ENCODE peak calls at places on chromosomes 13 and 19, in eight cellular contexts. One of them, this sample, is unnamed.
A peak's percentile ranks its signal among the peaks of the same experiment; 100 is the strongest.

GRCh38 chr13:41960700-41961697 is at the start of gene VWA8:
- DNase-seq in heart left ventricle: peak; percentile 87
- DNase-seq in activated T-cell treated with anti-CD3 and anti-CD28 coated beads for 1 hour: peak; percentile 72
- DNase-seq in SK-N-SH: peak; percentile 91
- DNase-seq in spleen: peak; percentile 96
- DNase-seq in stimulated activated CD8-positive, alpha-beta memory T cell treated with anti-CD3 and anti-CD28 coated beads, Interleukin-4, amount 100 ng/mL, for 4 hours: peak; percentile 61
- DNase-seq in SW 1271: peak; percentile 33
- DNase-seq in adrenal gland: peak; percentile 80
- DNase-seq in this sample: no peak

GRCh38 chr19:40466219-40467006 is at the start of gene SPTBN4:
- DNase-seq in heart left ventricle: no peak
- DNase-seq in activated T-cell treated with anti-CD3 and anti-CD28 coated beads for 1 hour: peak; percentile 22
- DNase-seq in SK-N-SH: no peak
- DNase-seq in spleen: peak; percentile 89
- DNase-seq in stimulated activated CD8-positive, alpha-beta memory T cell treated with anti-CD3 and anti-CD28 coated beads, Interleukin-4, amount 100 ng/mL, for 4 hours: peak; percentile 66
- DNase-seq in SW 1271: no peak
- DNase-seq in adrenal gland: no peak
- DNase-seq in this sample: no peak

GRCh38 chr13:89900104-89900760 is 1447.3 kb upstream of the MIR17HG start:
- DNase-seq in heart left ventricle: no peak
- DNase-seq in activated T-cell treated with anti-CD3 and anti-CD28 coated beads for 1 hour: no peak
- DNase-seq in SK-N-SH: no peak
- DNase-seq in spleen: no peak
- DNase-seq in stimulated activated CD8-positive, alpha-beta memory T cell treated with anti-CD3 and anti-CD28 coated beads, Interleukin-4, amount 100 ng/mL, for 4 hours: no peak
- DNase-seq in SW 1271: no peak
- DNase-seq in adrenal gland: no peak
- DNase-seq in this sample: no peak

GRCh38 chr13:29484236-29484635 is 111.3 kb downstream of the SLC7A1 start:
- DNase-seq in heart left ventricle: no peak
- DNase-seq in activated T-cell treated with anti-CD3 and anti-CD28 coated beads for 1 hour: no peak
- DNase-seq in SK-N-SH: peak; percentile 71
- DNase-seq in spleen: peak; percentile 72
- DNase-seq in stimulated activated CD8-positive, alpha-beta memory T cell treated with anti-CD3 and anti-CD28 coated beads, Interleukin-4, amount 100 ng/mL, for 4 hours: no peak
- DNase-seq in SW 1271: no peak
- DNase-seq in adrenal gland: no peak
- DNase-seq in this sample: no peak

GRCh38 chr13:43878897-43879322 is 630 bp downstream of the CCDC122 start:
- DNase-seq in heart left ventricle: peak; percentile 86
- DNase-seq in activated T-cell treated with anti-CD3 and anti-CD28 coated beads for 1 hour: no peak
- DNase-seq in SK-N-SH: no peak
- DNase-seq in spleen: peak; percentile 91
- DNase-seq in stimulated activated CD8-positive, alpha-beta memory T cell treated with anti-CD3 and anti-CD28 coated beads, Interleukin-4, amount 100 ng/mL, for 4 hours: no peak
- DNase-seq in SW 1271: peak; percentile 6
- DNase-seq in adrenal gland: peak; percentile 82
- DNase-seq in this sample: peak; percentile 11

GRCh38 chr19:18809149-18809978 is 18.3 kb upstream of the COMP start:
- DNase-seq in heart left ventricle: peak; percentile 57
- DNase-seq in activated T-cell treated with anti-CD3 and anti-CD28 coated beads for 1 hour: no peak
- DNase-seq in SK-N-SH: no peak
- DNase-seq in spleen: no peak
- DNase-seq in stimulated activated CD8-positive, alpha-beta memory T cell treated with anti-CD3 and anti-CD28 coated beads, Interleukin-4, amount 100 ng/mL, for 4 hours: no peak
- DNase-seq in SW 1271: no peak
- DNase-seq in adrenal gland: peak; percentile 72
- DNase-seq in this sample: no peak

GRCh38 chr19:11506101-11506555 is 489 bp upstream of the ZNF653 start:
- DNase-seq in heart left ventricle: no peak
- DNase-seq in activated T-cell treated with anti-CD3 and anti-CD28 coated beads for 1 hour: no peak
- DNase-seq in SK-N-SH: no peak
- DNase-seq in spleen: no peak
- DNase-seq in stimulated activated CD8-positive, alpha-beta memory T cell treated with anti-CD3 and anti-CD28 coated beads, Interleukin-4, amount 100 ng/mL, for 4 hours: no peak
- DNase-seq in SW 1271: no peak
- DNase-seq in adrenal gland: no peak
- DNase-seq in this sample: no peak

GRCh38 chr13:113426591-113426986 is 26.7 kb downstream of the ADPRHL1 start:
- DNase-seq in heart left ventricle: peak; percentile 9
- DNase-seq in activated T-cell treated with anti-CD3 and anti-CD28 coated beads for 1 hour: no peak
- DNase-seq in SK-N-SH: no peak
- DNase-seq in spleen: no peak
- DNase-seq in stimulated activated CD8-positive, alpha-beta memory T cell treated with anti-CD3 and anti-CD28 coated beads, Interleukin-4, amount 100 ng/mL, for 4 hours: no peak
- DNase-seq in SW 1271: no peak
- DNase-seq in adrenal gland: no peak
- DNase-seq in this sample: no peak

GRCh38 chr19:17337675-17338439 is 504 bp downstream of the GTPBP3 start:
- DNase-seq in heart left ventricle: no peak
- DNase-seq in activated T-cell treated with anti-CD3 and anti-CD28 coated beads for 1 hour: no peak
- DNase-seq in SK-N-SH: peak; percentile 62
- DNase-seq in spleen: peak; percentile 86
- DNase-seq in stimulated activated CD8-positive, alpha-beta memory T cell treated with anti-CD3 and anti-CD28 coated beads, Interleukin-4, amount 100 ng/mL, for 4 hours: no peak
- DNase-seq in SW 1271: no peak
- DNase-seq in adrenal gland: no peak
- DNase-seq in this sample: no peak

GRCh38 chr19:4182082-4182926 is at the start of the genes ANKRD24 and SIRT6:
- DNase-seq in heart left ventricle: peak; percentile 97
- DNase-seq in activated T-cell treated with anti-CD3 and anti-CD28 coated beads for 1 hour: peak; percentile 95
- DNase-seq in SK-N-SH: peak; percentile 99
- DNase-seq in spleen: peak; percentile 99
- DNase-seq in stimulated activated CD8-positive, alpha-beta memory T cell treated with anti-CD3 and anti-CD28 coated beads, Interleukin-4, amount 100 ng/mL, for 4 hours: peak; percentile 88
- DNase-seq in SW 1271: peak; percentile 83
- DNase-seq in adrenal gland: peak; percentile 96
- DNase-seq in this sample: peak; percentile 83

GRCh38 chr13:109747524-109747923 is 38.9 kb downstream of the IRS2 start:
- DNase-seq in heart left ventricle: no peak
- DNase-seq in activated T-cell treated with anti-CD3 and anti-CD28 coated beads for 1 hour: no peak
- DNase-seq in SK-N-SH: no peak
- DNase-seq in spleen: no peak
- DNase-seq in stimulated activated CD8-positive, alpha-beta memory T cell treated with anti-CD3 and anti-CD28 coated beads, Interleukin-4, amount 100 ng/mL, for 4 hours: no peak
- DNase-seq in SW 1271: no peak
- DNase-seq in adrenal gland: no peak
- DNase-seq in this sample: no peak

GRCh38 chr19:46202872-46203860 is 26.4 kb upstream of the IGFL1 start:
- DNase-seq in heart left ventricle: no peak
- DNase-seq in activated T-cell treated with anti-CD3 and anti-CD28 coated beads for 1 hour: no peak
- DNase-seq in SK-N-SH: no peak
- DNase-seq in spleen: no peak
- DNase-seq in stimulated activated CD8-positive, alpha-beta memory T cell treated with anti-CD3 and anti-CD28 coated beads, Interleukin-4, amount 100 ng/mL, for 4 hours: no peak
- DNase-seq in SW 1271: no peak
- DNase-seq in adrenal gland: no peak
- DNase-seq in this sample: no peak

GRCh38 chr13:98143157-98143553 is 261 bp downstream of the FARP1 start:
- DNase-seq in heart left ventricle: peak; percentile 48
- DNase-seq in activated T-cell treated with anti-CD3 and anti-CD28 coated beads for 1 hour: no peak
- DNase-seq in SK-N-SH: peak; percentile 90
- DNase-seq in spleen: peak; percentile 79
- DNase-seq in stimulated activated CD8-positive, alpha-beta memory T cell treated with anti-CD3 and anti-CD28 coated beads, Interleukin-4, amount 100 ng/mL, for 4 hours: no peak
- DNase-seq in SW 1271: no peak
- DNase-seq in adrenal gland: peak; percentile 74
- DNase-seq in this sample: no peak

GRCh38 chr19:31127132-31127967 is 221.9 kb downstream of the TSHZ3 start:
- DNase-seq in heart left ventricle: no peak
- DNase-seq in activated T-cell treated with anti-CD3 and anti-CD28 coated beads for 1 hour: no peak
- DNase-seq in SK-N-SH: no peak
- DNase-seq in spleen: no peak
- DNase-seq in stimulated activated CD8-positive, alpha-beta memory T cell treated with anti-CD3 and anti-CD28 coated beads, Interleukin-4, amount 100 ng/mL, for 4 hours: no peak
- DNase-seq in SW 1271: peak; percentile 48
- DNase-seq in adrenal gland: no peak
- DNase-seq in this sample: peak; percentile 57

GRCh38 chr19:4049432-4049831 is 17.3 kb downstream of the ZBTB7A start:
- DNase-seq in heart left ventricle: peak; percentile 80
- DNase-seq in activated T-cell treated with anti-CD3 and anti-CD28 coated beads for 1 hour: no peak
- DNase-seq in SK-N-SH: no peak
- DNase-seq in spleen: no peak
- DNase-seq in stimulated activated CD8-positive, alpha-beta memory T cell treated with anti-CD3 and anti-CD28 coated beads, Interleukin-4, amount 100 ng/mL, for 4 hours: no peak
- DNase-seq in SW 1271: no peak
- DNase-seq in adrenal gland: no peak
- DNase-seq in this sample: no peak

GRCh38 chr13:26168276-26168814 is 53.8 kb downstream of the RNF6 start:
- DNase-seq in heart left ventricle: no peak
- DNase-seq in activated T-cell treated with anti-CD3 and anti-CD28 coated beads for 1 hour: no peak
- DNase-seq in SK-N-SH: no peak
- DNase-seq in spleen: no peak
- DNase-seq in stimulated activated CD8-positive, alpha-beta memory T cell treated with anti-CD3 and anti-CD28 coated beads, Interleukin-4, amount 100 ng/mL, for 4 hours: no peak
- DNase-seq in SW 1271: no peak
- DNase-seq in adrenal gland: peak; percentile 22
- DNase-seq in this sample: no peak

GRCh38 chr13:32581177-32581786 is 5.0 kb upstream of the PDS5B start:
- DNase-seq in heart left ventricle: no peak
- DNase-seq in activated T-cell treated with anti-CD3 and anti-CD28 coated beads for 1 hour: no peak
- DNase-seq in SK-N-SH: no peak
- DNase-seq in spleen: no peak
- DNase-seq in stimulated activated CD8-positive, alpha-beta memory T cell treated with anti-CD3 and anti-CD28 coated beads, Interleukin-4, amount 100 ng/mL, for 4 hours: no peak
- DNase-seq in SW 1271: no peak
- DNase-seq in adrenal gland: no peak
- DNase-seq in this sample: no peak

GRCh38 chr19:58218899-58219298 is 9.8 kb upstream of the ZNF544 start:
- DNase-seq in heart left ventricle: no peak
- DNase-seq in activated T-cell treated with anti-CD3 and anti-CD28 coated beads for 1 hour: no peak
- DNase-seq in SK-N-SH: peak; percentile 41
- DNase-seq in spleen: no peak
- DNase-seq in stimulated activated CD8-positive, alpha-beta memory T cell treated with anti-CD3 and anti-CD28 coated beads, Interleukin-4, amount 100 ng/mL, for 4 hours: no peak
- DNase-seq in SW 1271: no peak
- DNase-seq in adrenal gland: no peak
- DNase-seq in this sample: no peak

GRCh38 chr13:27012482-27013197 is 159.0 kb downstream of the USP12 start:
- DNase-seq in heart left ventricle: no peak
- DNase-seq in activated T-cell treated with anti-CD3 and anti-CD28 coated beads for 1 hour: no peak
- DNase-seq in SK-N-SH: no peak
- DNase-seq in spleen: no peak
- DNase-seq in stimulated activated CD8-positive, alpha-beta memory T cell treated with anti-CD3 and anti-CD28 coated beads, Interleukin-4, amount 100 ng/mL, for 4 hours: no peak
- DNase-seq in SW 1271: no peak
- DNase-seq in adrenal gland: peak; percentile 49
- DNase-seq in this sample: no peak

GRCh38 chr13:45575146-45575829 is 40.3 kb downstream of the ERICH6B start:
- DNase-seq in heart left ventricle: no peak
- DNase-seq in activated T-cell treated with anti-CD3 and anti-CD28 coated beads for 1 hour: no peak
- DNase-seq in SK-N-SH: no peak
- DNase-seq in spleen: no peak
- DNase-seq in stimulated activated CD8-positive, alpha-beta memory T cell treated with anti-CD3 and anti-CD28 coated beads, Interleukin-4, amount 100 ng/mL, for 4 hours: no peak
- DNase-seq in SW 1271: no peak
- DNase-seq in adrenal gland: no peak
- DNase-seq in this sample: no peak

GRCh38 chr13:109737606-109738005 is 48.8 kb downstream of the IRS2 start:
- DNase-seq in heart left ventricle: no peak
- DNase-seq in activated T-cell treated with anti-CD3 and anti-CD28 coated beads for 1 hour: no peak
- DNase-seq in SK-N-SH: no peak
- DNase-seq in spleen: no peak
- DNase-seq in stimulated activated CD8-positive, alpha-beta memory T cell treated with anti-CD3 and anti-CD28 coated beads, Interleukin-4, amount 100 ng/mL, for 4 hours: no peak
- DNase-seq in SW 1271: no peak
- DNase-seq in adrenal gland: peak; percentile 66
- DNase-seq in this sample: no peak

GRCh38 chr13:66665991-66666390 is 564.1 kb downstream of the PCDH9 start:
- DNase-seq in heart left ventricle: no peak
- DNase-seq in activated T-cell treated with anti-CD3 and anti-CD28 coated beads for 1 hour: no peak
- DNase-seq in SK-N-SH: peak; percentile 46
- DNase-seq in spleen: no peak
- DNase-seq in stimulated activated CD8-positive, alpha-beta memory T cell treated with anti-CD3 and anti-CD28 coated beads, Interleukin-4, amount 100 ng/mL, for 4 hours: no peak
- DNase-seq in SW 1271: no peak
- DNase-seq in adrenal gland: peak; percentile 93
- DNase-seq in this sample: no peak

GRCh38 chr13:40589285-40590109 is 76.9 kb downstream of the FOXO1 start:
- DNase-seq in heart left ventricle: peak; percentile 68
- DNase-seq in activated T-cell treated with anti-CD3 and anti-CD28 coated beads for 1 hour: no peak
- DNase-seq in SK-N-SH: no peak
- DNase-seq in spleen: no peak
- DNase-seq in stimulated activated CD8-positive, alpha-beta memory T cell treated with anti-CD3 and anti-CD28 coated beads, Interleukin-4, amount 100 ng/mL, for 4 hours: no peak
- DNase-seq in SW 1271: no peak
- DNase-seq in adrenal gland: peak; percentile 45
- DNase-seq in this sample: no peak

GRCh38 chr19:52626915-52627314 is 11.2 kb downstream of the ZNF83 start:
- DNase-seq in heart left ventricle: no peak
- DNase-seq in activated T-cell treated with anti-CD3 and anti-CD28 coated beads for 1 hour: no peak
- DNase-seq in SK-N-SH: no peak
- DNase-seq in spleen: no peak
- DNase-seq in stimulated activated CD8-positive, alpha-beta memory T cell treated with anti-CD3 and anti-CD28 coated beads, Interleukin-4, amount 100 ng/mL, for 4 hours: no peak
- DNase-seq in SW 1271: no peak
- DNase-seq in adrenal gland: no peak
- DNase-seq in this sample: no peak

This sample was measured in brain pericyte.